ENCODE peak calls at places on chromosomes 6 and 20, in four cellular contexts. A, P, V and S are unnamed samples.

GRCh38 chr6:107458687-107459282 is 579 bp downstream of the PDSS2 start:
- DNase-seq in P (peak), A (no peak), V (peak), S (no peak)

GRCh38 chr20:35604444-35604750 is 11.2 kb upstream of the SPAG4 start:
- DNase-seq in V (no peak), P (peak), A (no peak), S (no peak)

GRCh38 chr6:137223370-137224131 is 4.4 kb upstream of the IFNGR1 start:
- DNase-seq in V (no peak), P (peak), A (no peak), S (no peak)

GRCh38 chr20:21357851-21358250 is 39.5 kb downstream of the NKX2-4 start:
- DNase-seq in A (no peak), P (no peak), V (no peak), S (no peak)

GRCh38 chr6:30744054-30744805 is at the start of gene IER3:
- DNase-seq in A (peak), P (peak), V (peak), S (peak)

GRCh38 chr6:144265390-144265789 is 19.7 kb upstream of the UTRN start:
- DNase-seq in V (peak), P (peak), A (no peak), S (no peak)

GRCh38 chr6:41371992-41372525 is 36.7 kb downstream of the NCR2 start:
- DNase-seq in P (no peak), V (no peak), A (no peak), S (no peak)

GRCh38 chr6:11526156-11526505 is 11.4 kb upstream of the TMEM170B start:
- DNase-seq in A (no peak), V (no peak), P (no peak), S (no peak)

GRCh38 chr6:139378882-139379341 is 4.5 kb upstream of the CITED2 start:
- DNase-seq in P (no peak), A (no peak), V (no peak), S (no peak)

GRCh38 chr20:62066339-62066982 is 780 bp upstream of the TAF4 start:
- DNase-seq in V (peak), A (peak), P (peak), S (no peak)

GRCh38 chr6:75204222-75204958 is 1.5 kb downstream of the COL12A1 start:
- DNase-seq in A (peak), P (peak), V (peak), S (peak)

GRCh38 chr6:132511159-132511835 is 1.6 kb downstream of the STX7 start:
- DNase-seq in A (no peak), P (peak), V (no peak), S (no peak)

GRCh38 chr6:111624391-111625098 is 18.9 kb upstream of the TRAF3IP2 start:
- DNase-seq in V (no peak), A (no peak), P (no peak), S (no peak)

GRCh38 chr6:43516697-43517502 is at the start of the genes POLR1C and YIPF3:
- DNase-seq in P (peak), V (peak), A (peak), S (peak)

GRCh38 chr6:155126727-155127439 is 131.8 kb downstream of the TIAM2 start:
- DNase-seq in A (no peak), V (no peak), P (peak), S (no peak)

GRCh38 chr6:151140767-151141166 is 99.0 kb upstream of the AKAP12 start:
- DNase-seq in A (no peak), P (no peak), V (no peak), S (no peak)

GRCh38 chr20:25587536-25587935 is 2.2 kb upstream of the NINL start:
- DNase-seq in A (no peak), P (no peak), V (no peak), S (no peak)

GRCh38 chr6:1984346-1984994 is 260.9 kb downstream of the GMDS start:
- DNase-seq in V (no peak), A (no peak), P (no peak), S (no peak)

DNA sequence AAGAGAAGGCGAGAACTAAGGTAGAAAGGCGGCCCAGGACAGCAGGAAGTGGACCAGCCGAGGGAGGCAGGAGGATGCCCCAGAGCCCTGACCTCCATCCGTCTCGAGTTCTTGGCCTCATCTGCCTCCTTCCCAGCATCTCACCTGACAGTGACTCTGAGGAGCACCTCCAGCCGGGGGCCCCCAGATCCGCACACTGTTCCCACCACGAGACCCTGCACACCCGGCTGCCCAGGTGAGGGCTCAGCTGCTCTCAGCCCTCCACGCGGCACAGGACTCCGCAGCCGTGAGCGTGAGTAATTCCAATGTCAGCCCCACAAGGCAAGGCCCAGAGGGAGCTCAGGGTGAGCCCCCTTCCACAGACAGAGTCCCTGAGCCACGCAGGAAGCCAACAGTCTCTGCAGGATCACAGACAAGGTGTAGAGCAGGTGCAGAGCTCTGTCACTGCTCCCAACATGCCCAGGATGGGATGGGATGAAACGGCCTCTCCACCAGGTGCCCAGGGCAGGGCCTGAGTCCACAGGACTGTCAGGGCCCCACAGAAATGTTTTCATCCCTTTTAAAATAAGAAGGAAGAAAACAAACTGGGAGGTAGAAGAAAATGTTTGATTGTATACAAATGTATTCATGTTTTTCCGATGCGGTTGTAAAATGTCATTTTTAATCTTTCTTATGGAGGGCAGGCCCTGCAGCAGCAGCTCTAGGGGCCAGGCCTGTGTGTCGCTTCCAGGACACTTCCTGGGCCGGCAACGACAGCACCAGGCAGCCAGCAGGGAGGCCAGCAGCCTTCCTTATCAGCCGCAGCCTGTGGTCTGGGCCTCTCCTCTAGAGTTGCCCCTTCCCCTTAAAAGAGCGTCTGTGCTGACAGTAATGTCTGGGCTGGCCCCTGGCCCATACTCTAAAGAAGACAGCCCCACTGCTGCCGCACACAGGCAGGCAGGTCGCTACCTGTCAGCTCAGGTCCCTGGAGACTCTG is 66.9 kb downstream of the DLL1 start:
- DNase-seq in A (no peak), P (no peak), V (no peak), S (no peak)
- TF ChIP-seq CTCF in A (no peak), P (no peak), V (no peak), S (no peak)

GRCh38 chr6:158115508-158115907 is 52.6 kb downstream of the SERAC1 start:
- DNase-seq in P (no peak), A (no peak), V (no peak), S (no peak)
- TF ChIP-seq CTCF in P (no peak), A (no peak), V (no peak), S (no peak)

DNA sequence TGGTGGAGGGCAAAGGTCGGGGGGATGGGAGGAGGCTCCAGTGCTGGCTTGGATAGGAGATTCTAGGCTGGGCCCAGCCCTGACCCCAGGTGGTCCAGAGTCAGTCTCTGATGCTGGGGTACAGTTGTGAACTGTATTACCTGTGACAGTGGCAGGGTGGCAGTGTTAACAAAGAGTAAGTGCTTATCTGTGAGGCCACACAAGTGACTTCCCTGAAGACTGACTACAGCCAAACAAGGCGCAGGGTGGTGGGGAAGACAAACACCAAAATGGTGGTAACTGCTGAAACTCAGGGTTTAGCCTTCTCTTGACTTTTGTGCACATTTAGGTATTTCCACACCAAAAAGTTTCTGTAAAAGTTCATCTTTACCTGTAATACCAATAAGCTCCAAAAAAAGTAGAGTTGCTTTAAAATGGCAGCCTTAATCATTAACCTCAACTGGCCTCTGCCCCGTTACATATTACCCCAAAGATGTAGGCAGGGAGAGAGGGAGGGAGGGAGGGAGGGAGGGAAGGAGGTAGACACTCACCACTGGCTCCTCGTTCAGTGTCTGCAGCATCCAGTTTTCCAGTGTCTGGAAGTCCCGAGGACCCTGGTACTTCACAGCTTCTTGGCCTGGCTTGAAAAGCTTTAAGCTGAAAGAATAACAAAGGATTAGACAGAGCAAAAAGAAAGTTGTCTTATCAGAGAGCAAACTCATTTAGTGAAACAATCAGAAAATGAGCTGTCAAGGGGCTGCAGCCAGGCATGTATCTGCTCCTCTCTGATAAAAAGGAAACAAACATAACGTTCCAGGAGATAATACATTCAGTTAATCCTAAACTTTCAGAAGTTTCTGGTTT is 11.3 kb downstream of the TXNDC5 start:
- DNase-seq in P (peak), A (no peak), V (no peak), S (no peak)
- TF ChIP-seq CTCF in P (peak), A (no peak), V (peak), S (no peak)

GRCh38 chr6:85126448-85127178 is 323.3 kb upstream of the NT5E start:
- DNase-seq in A (peak), P (peak), V (peak), S (peak)
- TF ChIP-seq CTCF in A (peak), P (peak), V (peak), S (peak)